ENCODE peak calls at places on chromosome 2, in ten cellular contexts. D, X, N, P, L, S, Y, F, O and Q are unnamed samples.

GRCh38 chr2:129237966-129238725 is 741.3 kb upstream of the RAB6C start:
- DNase-seq in D (no peak), X (no peak), N (no peak), P (no peak), L (no peak), S (no peak), Y (no peak), F (no peak), O (no peak), Q (no peak)

GRCh38 chr2:178331474-178332431 is 119.2 kb downstream of the PRKRA start:
- DNase-seq in D (no peak), X (no peak), N (no peak), P (no peak), L (no peak), S (no peak), Y (peak; percentile 64), F (no peak), O (peak; percentile 73), Q (no peak)

GRCh38 chr2:161983010-161983651 is 90.9 kb downstream of the DPP4 start:
- DNase-seq in D (no peak), X (no peak), N (no peak), P (no peak), L (no peak), S (no peak), Y (no peak), F (no peak), O (no peak), Q (no peak)

GRCh38 chr2:64205415-64205814 is 61.2 kb upstream of the PELI1 start:
- DNase-seq in D (no peak), X (no peak), N (no peak), P (no peak), L (no peak), S (no peak), Y (no peak), F (no peak), O (no peak), Q (no peak)

GRCh38 chr2:120845281-120845680 is 109.6 kb downstream of the GLI2 start:
- DNase-seq in D (peak; percentile 76), X (no peak), N (no peak), P (no peak), L (peak; percentile 77), S (no peak), Y (no peak), F (no peak), O (peak; percentile 40), Q (peak; percentile 58)

GRCh38 chr2:179107737-179108136 is 57.8 kb upstream of the CCDC141 start:
- DNase-seq in D (no peak), X (no peak), N (no peak), P (no peak), L (no peak), S (no peak), Y (no peak), F (no peak), O (no peak), Q (no peak)

GRCh38 chr2:168810235-168810634 is 7.8 kb downstream of the NOSTRIN start:
- DNase-seq in D (no peak), X (no peak), N (no peak), P (no peak), L (no peak), S (no peak), Y (no peak), F (no peak), O (no peak), Q (no peak)

GRCh38 chr2:159725713-159726112 is 13.4 kb downstream of the MARCHF7 start:
- DNase-seq in D (no peak), X (no peak), N (no peak), P (no peak), L (no peak), S (no peak), Y (no peak), F (no peak), O (no peak), Q (no peak)

GRCh38 chr2:47336259-47337238 is 66.4 kb upstream of the MSH2 start:
- DNase-seq in D (no peak), X (no peak), N (no peak), P (no peak), L (no peak), S (no peak), Y (no peak), F (no peak), O (no peak), Q (no peak)

GRCh38 chr2:219987830-219988229 is 360.4 kb downstream of the SLC4A3 start:
- DNase-seq in D (no peak), X (no peak), N (no peak), P (no peak), L (peak; percentile 45), S (no peak), Y (no peak), F (no peak), O (peak; percentile 13), Q (no peak)

GRCh38 chr2:110114007-110114591 is 1.5 kb downstream of the MALL start:
- DNase-seq in D (peak; percentile 65), X (no peak), N (no peak), P (no peak), L (no peak), S (no peak), Y (peak; percentile 21), F (no peak), O (no peak), Q (peak; percentile 76)